ENCODE peak calls at places on chromosomes 6 and 20, in five cellular contexts. L is upper lobe of right lung, O is astrocyte, P is Panc1, H is H9. V is an unnamed sample.

GRCh38 chr6:44560458-44561061 is 173.1 kb downstream of the CDC5L start:
- DNase-seq in L (no peak), O (no peak), P (no peak), H (no peak), V (no peak)

GRCh38 chr20:24027229-24027628 is 38.6 kb upstream of the GGTLC1 start:
- DNase-seq in L (peak), O (no peak), P (no peak), H (no peak), V (no peak)

GRCh38 chr20:22584630-22584921 is 204 bp upstream of the FOXA2 start:
- DNase-seq in L (no peak), O (no peak), P (no peak), H (peak), V (peak)

GRCh38 chr6:17640477-17640917 is 40.4 kb downstream of the FAM8A1 start:
- DNase-seq in L (no peak), O (no peak), P (no peak), H (no peak), V (no peak)

GRCh38 chr6:126957721-126958120 is 160.8 kb upstream of the RSPO3 start:
- DNase-seq in L (no peak), O (peak), P (no peak), H (no peak), V (no peak)

GRCh38 chr6:143123081-143123480 is 62.4 kb downstream of the AIG1 start:
- DNase-seq in L (no peak), O (no peak), P (no peak), H (no peak), V (no peak)

GRCh38 chr6:129192458-129192989 is 309.6 kb downstream of the LAMA2 start:
- DNase-seq in L (no peak), O (no peak), P (no peak), H (no peak), V (no peak)

GRCh38 chr6:107491059-107491609 is 1.2 kb downstream of the SOBP start:
- DNase-seq in L (peak), O (no peak), P (no peak), H (peak), V (peak)

GRCh38 chr6:11161031-11161966 is 49.8 kb upstream of the ERVFRD-1 start:
- DNase-seq in L (no peak), O (peak), P (no peak), H (no peak), V (no peak)

GRCh38 chr6:29853245-29853644 is 25.6 kb downstream of the HLA-G start:
- DNase-seq in L (no peak), O (no peak), P (no peak), H (no peak), V (no peak)

GRCh38 chr6:37284781-37285180 is 26.8 kb upstream of the TMEM217 start:
- DNase-seq in L (no peak), O (no peak), P (no peak), H (no peak), V (no peak)

GRCh38 chr6:166318227-166318626 is 10.0 kb upstream of the PRR18 start:
- DNase-seq in L (no peak), O (no peak), P (no peak), H (no peak), V (no peak)

GRCh38 chr6:127367023-127367375 is 23.6 kb upstream of the ECHDC1 start:
- DNase-seq in L (no peak), O (no peak), P (no peak), H (no peak), V (no peak)

GRCh38 chr6:145960918-145961604 is 3.1 kb downstream of the SHPRH start:
- DNase-seq in L (no peak), O (peak), P (no peak), H (no peak), V (no peak)

GRCh38 chr20:46270977-46271744 is 37.1 kb downstream of the CDH22 start:
- DNase-seq in L (no peak), O (no peak), P (no peak), H (no peak), V (no peak)

GRCh38 chr6:163438298-163438939 is 23.9 kb downstream of the QKI start:
- DNase-seq in L (no peak), O (no peak), P (no peak), H (no peak), V (no peak)

GRCh38 chr20:34636648-34637047 is 40.2 kb downstream of the PIGU start:
- DNase-seq in L (no peak), O (no peak), P (no peak), H (no peak), V (no peak)

GRCh38 chr20:34781250-34781649 is 44.2 kb downstream of the NCOA6 start:
- DNase-seq in L (no peak), O (no peak), P (no peak), H (no peak), V (no peak)

GRCh38 chr20:49562341-49563014 is 5.5 kb downstream of the PTGIS start:
- DNase-seq in L (no peak), O (peak), P (no peak), H (peak), V (peak)

GRCh38 chr20:49381558-49382493 is 100.6 kb downstream of the KCNB1 start:
- DNase-seq in L (peak), O (peak), P (no peak), H (no peak), V (peak)

GRCh38 chr20:41178904-41179432 is 41.6 kb downstream of the PLCG1 start:
- DNase-seq in L (no peak), O (no peak), P (no peak), H (peak), V (no peak)

GRCh38 chr6:358432-358831 is 33.1 kb upstream of the IRF4 start:
- DNase-seq in L (peak), O (no peak), P (no peak), H (no peak), V (no peak)

GRCh38 chr6:20441236-20441635 is 39.6 kb downstream of the E2F3 start:
- DNase-seq in L (no peak), O (no peak), P (no peak), H (no peak), V (no peak)

GRCh38 chr6:47130086-47130485 is 88.0 kb upstream of the ADGRF1 start:
- DNase-seq in L (no peak), O (no peak), P (no peak), H (no peak), V (no peak)

GRCh38 chr6:75234126-75234865 is 9.3 kb downstream of the COX7A2 start:
- DNase-seq in L (no peak), O (no peak), P (no peak), H (no peak), V (no peak)

GRCh38 chr20:63453029-63453523 is 19.4 kb downstream of the KCNQ2 start:
- DNase-seq in L (no peak), O (no peak), P (no peak), H (peak), V (no peak)
- H3K27ac ChIP-seq in L (no peak), O (no peak), P (peak), H (no peak), V (peak)

GRCh38 chr6:5425797-5426196 is 164.5 kb downstream of the FARS2 start:
- DNase-seq in L (no peak), O (no peak), P (no peak), H (no peak), V (no peak)

GRCh38 chr6:5423251-5423650 is 161.9 kb downstream of the FARS2 start:
- DNase-seq in L (no peak), O (no peak), P (no peak), H (no peak), V (no peak)

GRCh38 chr6:5425267-5425666 is 164.0 kb downstream of the FARS2 start:
- DNase-seq in L (no peak), O (no peak), P (no peak), H (no peak), V (no peak)

GRCh38 chr6:5422321-5422915 is 161.1 kb downstream of the FARS2 start:
- DNase-seq in L (no peak), O (peak), P (peak), H (peak), V (peak)
- TF ChIP-seq CTCF in L (peak), O (peak), P (peak), H (peak), V (peak)

GRCh38 chr20:313948-314347 is 11.4 kb upstream of the SOX12 start:
- DNase-seq in L (no peak), O (peak), P (no peak), H (no peak), V (peak)

GRCh38 chr20:311603-312002 is 13.7 kb upstream of the SOX12 start:
- DNase-seq in L (no peak), O (no peak), P (no peak), H (no peak), V (no peak)

GRCh38 chr20:312067-312466 is 13.3 kb upstream of the SOX12 start:
- DNase-seq in L (no peak), O (no peak), P (no peak), H (no peak), V (no peak)

GRCh38 chr20:313402-313801 is 11.9 kb upstream of the SOX12 start:
- DNase-seq in L (no peak), O (no peak), P (no peak), H (no peak), V (no peak)

DNA sequence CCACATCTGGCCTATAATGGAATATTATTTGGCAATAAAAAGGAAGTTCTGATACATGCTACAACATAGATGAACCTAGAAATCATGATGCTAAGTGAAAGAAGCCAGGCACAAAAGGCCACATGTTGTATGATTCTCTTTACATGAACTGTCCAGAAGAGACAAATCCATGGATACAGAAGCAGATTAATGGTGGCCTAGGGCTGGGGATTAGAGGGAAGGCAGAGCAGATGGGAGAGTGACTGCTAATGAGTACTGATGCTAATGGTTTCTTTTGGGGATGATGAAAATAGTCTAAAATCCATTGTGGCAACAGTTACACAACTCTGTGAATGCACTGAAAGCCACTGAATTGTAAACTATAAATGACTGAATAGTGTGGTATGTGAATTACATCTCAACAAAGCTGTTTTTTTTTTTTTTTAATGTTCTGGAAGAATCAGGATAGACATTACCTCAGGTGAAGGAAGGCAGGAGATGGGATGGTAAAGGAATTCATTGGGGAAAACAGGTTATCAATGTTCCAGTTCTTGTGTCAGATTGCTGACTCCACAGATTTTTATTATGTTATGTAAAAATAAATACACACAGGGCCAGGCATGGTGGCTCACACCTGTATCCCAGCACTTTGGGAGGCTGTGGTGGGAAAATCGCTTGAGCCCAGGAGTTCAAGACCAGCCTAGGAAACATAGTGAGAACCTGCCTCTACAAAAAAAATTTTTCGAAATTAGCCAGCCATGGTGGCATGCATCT is 8.9 kb upstream of the SOX12 start:
- DNase-seq in L (no peak), O (peak), P (no peak), H (no peak), V (no peak)
- H3K27ac ChIP-seq in L (no peak), O (no peak), P (no peak), H (no peak), V (peak)

DNA sequence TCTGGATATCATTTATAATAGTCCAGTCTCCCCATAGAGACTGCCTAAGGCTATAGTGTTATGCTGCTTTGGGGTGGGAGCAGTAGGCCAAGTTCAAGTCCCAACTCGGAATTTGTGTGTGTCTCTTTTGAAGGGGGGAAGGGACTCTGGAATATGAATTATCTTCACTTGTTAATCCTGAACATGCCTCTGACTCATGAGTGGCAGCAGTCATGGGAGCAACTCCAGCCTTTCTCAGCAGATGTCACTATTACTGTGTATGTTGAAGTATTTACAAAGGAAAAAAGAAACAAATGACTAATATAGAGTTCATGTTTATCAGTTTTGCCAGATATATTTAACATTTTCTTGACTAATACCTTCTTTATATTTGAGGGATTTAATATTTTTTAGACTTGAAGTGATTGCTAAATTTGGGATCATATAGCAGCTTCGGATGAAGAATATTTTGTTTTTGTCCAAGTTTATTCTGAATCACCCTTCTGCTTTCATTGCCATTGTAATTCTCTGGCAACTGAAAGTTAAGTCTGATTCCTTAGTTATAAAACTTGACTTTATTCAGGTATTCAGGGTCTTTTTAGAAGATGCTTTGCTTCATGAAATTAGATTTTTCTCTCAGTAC is 23.4 kb downstream of the FAM217A start:
- DNase-seq in L (no peak), O (peak), P (peak), H (no peak), V (peak)
- TF ChIP-seq CTCF in L (peak), O (peak), P (peak), H (peak), V (peak)

GRCh38 chr6:23222724-23223123 is 653.4 kb downstream of the HDGFL1 start:
- DNase-seq in L (no peak), O (no peak), P (no peak), H (no peak), V (no peak)

GRCh38 chr6:23228439-23229024 is 659.2 kb downstream of the HDGFL1 start:
- DNase-seq in L (peak), O (peak), P (no peak), H (no peak), V (no peak)

GRCh38 chr6:23218751-23219150 is 649.4 kb downstream of the HDGFL1 start:
- DNase-seq in L (no peak), O (no peak), P (no peak), H (peak), V (no peak)

DNA sequence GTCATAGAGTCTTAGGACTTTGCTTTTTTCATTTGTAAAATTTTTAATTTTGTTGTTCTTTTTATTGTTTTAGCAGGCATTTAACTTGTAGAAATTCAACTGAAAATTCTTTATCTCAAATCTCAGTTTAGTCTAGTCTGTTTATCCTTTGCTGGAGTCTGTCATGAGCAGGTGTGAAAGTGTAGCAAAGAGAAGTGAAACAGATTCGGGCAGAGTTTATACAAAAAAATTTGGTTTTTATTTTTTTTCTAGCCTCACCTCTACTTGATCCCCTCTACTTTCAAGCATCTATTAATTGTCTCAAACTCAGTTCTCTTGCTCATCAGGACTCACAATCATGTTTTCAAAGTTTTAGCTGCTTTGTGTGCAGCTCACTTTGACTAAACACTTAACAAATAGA is 655.2 kb downstream of the HDGFL1 start:
- DNase-seq in L (no peak), O (no peak), P (no peak), H (no peak), V (no peak)
- H3K27ac ChIP-seq in L (no peak), O (no peak), P (no peak), H (no peak), V (no peak)

GRCh38 chr6:157137501-157137900 is 185.8 kb downstream of the TMEM242 start:
- DNase-seq in L (no peak), O (no peak), P (no peak), H (no peak), V (no peak)

GRCh38 chr6:157134402-157135074 is 188.8 kb downstream of the TMEM242 start:
- DNase-seq in L (no peak), O (peak), P (no peak), H (no peak), V (no peak)

GRCh38 chr6:157143171-157143884 is 180.0 kb downstream of the TMEM242 start:
- DNase-seq in L (no peak), O (peak), P (no peak), H (no peak), V (no peak)

GRCh38 chr6:157135691-157136090 is 187.6 kb downstream of the TMEM242 start:
- DNase-seq in L (no peak), O (peak), P (no peak), H (no peak), V (no peak)

DNA sequence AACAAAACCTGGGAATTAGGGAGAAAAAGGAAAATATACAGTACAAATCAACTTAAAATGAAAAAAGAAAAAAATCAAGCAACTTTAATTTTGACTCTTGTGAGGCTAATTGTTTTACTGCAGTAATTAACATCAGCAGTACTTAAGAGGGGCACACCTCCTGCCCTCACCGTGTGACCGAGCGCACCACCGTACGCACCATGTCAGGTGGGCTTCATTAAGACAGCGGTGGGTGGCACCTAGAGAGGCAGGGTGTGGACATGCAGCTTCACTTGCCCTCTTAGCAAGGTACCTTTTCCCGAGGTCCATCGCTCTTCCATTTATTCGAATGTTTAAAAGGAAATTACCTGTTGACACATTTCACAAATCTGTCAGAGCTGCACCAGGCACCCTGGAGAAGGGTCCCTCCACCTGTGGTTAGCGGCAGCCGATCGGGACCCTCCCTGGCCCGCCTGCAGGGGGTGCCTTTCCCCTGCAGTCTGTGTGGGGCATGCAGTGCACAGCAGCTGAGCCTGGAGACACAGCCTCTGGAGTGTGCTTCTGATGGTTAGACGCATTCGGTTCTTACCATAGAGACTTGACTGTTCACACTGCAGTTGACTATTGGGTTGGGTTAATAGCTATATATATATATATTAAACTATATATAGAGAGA is 184.1 kb downstream of the TMEM242 start:
- DNase-seq in L (no peak), O (no peak), P (no peak), H (peak), V (no peak)
- TF ChIP-seq CTCF in L (peak), O (no peak), P (no peak), H (peak), V (no peak)

GRCh38 chr6:169363590-169363989 is 109.9 kb upstream of the THBS2 start:
- DNase-seq in L (no peak), O (peak), P (no peak), H (no peak), V (no peak)
- H3K27ac ChIP-seq in L (no peak), O (no peak), P (no peak), H (no peak), V (no peak)

GRCh38 chr6:121615493-121615892 is 180.0 kb downstream of the GJA1 start:
- DNase-seq in L (no peak), O (no peak), P (no peak), H (no peak), V (no peak)
- TF ChIP-seq CTCF in L (no peak), O (peak), P (no peak), H (peak), V (no peak)

GRCh38 chr6:27720607-27721580 is 191.3 kb downstream of the OR2B2 start:
- DNase-seq in L (no peak), O (peak), P (peak), H (peak), V (peak)
- H3K27ac ChIP-seq in L (no peak), O (no peak), P (peak), H (no peak), V (no peak)

DNA sequence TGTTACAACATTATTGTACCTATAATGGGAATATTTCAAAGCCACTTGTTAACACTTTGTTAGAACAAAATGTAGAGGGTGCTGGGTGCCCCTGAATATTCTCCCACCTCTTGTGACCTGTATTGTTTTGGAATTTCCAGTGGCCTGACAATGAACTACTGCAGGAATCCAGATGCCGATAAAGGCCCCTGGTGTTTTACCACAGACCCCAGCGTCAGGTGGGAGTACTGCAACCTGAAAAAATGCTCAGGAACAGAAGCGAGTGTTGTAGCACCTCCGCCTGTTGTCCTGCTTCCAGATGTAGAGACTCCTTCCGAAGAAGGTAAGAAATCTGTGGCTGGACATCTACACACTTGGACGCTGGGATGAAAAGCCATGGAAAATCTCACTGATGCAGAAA is 28.9 kb downstream of the PLG start:
- DNase-seq in L (no peak), O (no peak), P (no peak), H (peak), V (peak)
- TF ChIP-seq CTCF in L (no peak), O (no peak), P (peak), H (peak), V (peak)